ENCODE peak calls at places on chromosomes 7 and 10, in four cellular contexts. One of them, this sample, is unnamed.

GRCh38 chr10:81680374-81680773 is 194.6 kb upstream of the NRG3 start:
- DNase-seq in stimulated activated effector memory CD8-positive, alpha-beta T cell treated with anti-CD3 and anti-CD28 coated beads, Interleukin-12 subunit alpha, Interleukin-12 subunit beta, amount 100 ng/mL, for 72 hours: no peak
- DNase-seq in SK-MEL-5: no peak
- DNase-seq in heart left ventricle: no peak
- DNase-seq in this sample: no peak

GRCh38 chr10:110498982-110499795 is 1.5 kb downstream of the DUSP5 start:
- DNase-seq in stimulated activated effector memory CD8-positive, alpha-beta T cell treated with anti-CD3 and anti-CD28 coated beads, Interleukin-12 subunit alpha, Interleukin-12 subunit beta, amount 100 ng/mL, for 72 hours: no peak
- DNase-seq in SK-MEL-5: peak
- DNase-seq in heart left ventricle: peak
- DNase-seq in this sample: no peak

GRCh38 chr10:129161184-129161583 is 305.9 kb upstream of the MGMT start:
- DNase-seq in stimulated activated effector memory CD8-positive, alpha-beta T cell treated with anti-CD3 and anti-CD28 coated beads, Interleukin-12 subunit alpha, Interleukin-12 subunit beta, amount 100 ng/mL, for 72 hours: no peak
- DNase-seq in SK-MEL-5: peak
- DNase-seq in heart left ventricle: no peak
- DNase-seq in this sample: no peak

GRCh38 chr10:100788027-100788900 is 42.9 kb downstream of the PAX2 start:
- DNase-seq in stimulated activated effector memory CD8-positive, alpha-beta T cell treated with anti-CD3 and anti-CD28 coated beads, Interleukin-12 subunit alpha, Interleukin-12 subunit beta, amount 100 ng/mL, for 72 hours: no peak
- DNase-seq in SK-MEL-5: no peak
- DNase-seq in heart left ventricle: no peak
- DNase-seq in this sample: no peak

GRCh38 chr7:154212861-154213260 is 160.7 kb downstream of the DPP6 start:
- DNase-seq in stimulated activated effector memory CD8-positive, alpha-beta T cell treated with anti-CD3 and anti-CD28 coated beads, Interleukin-12 subunit alpha, Interleukin-12 subunit beta, amount 100 ng/mL, for 72 hours: no peak
- DNase-seq in SK-MEL-5: no peak
- DNase-seq in heart left ventricle: no peak
- DNase-seq in this sample: no peak

GRCh38 chr7:71752171-71752935 is 620.4 kb downstream of the GALNT17 start:
- DNase-seq in stimulated activated effector memory CD8-positive, alpha-beta T cell treated with anti-CD3 and anti-CD28 coated beads, Interleukin-12 subunit alpha, Interleukin-12 subunit beta, amount 100 ng/mL, for 72 hours: peak
- DNase-seq in SK-MEL-5: peak
- DNase-seq in heart left ventricle: peak
- DNase-seq in this sample: no peak

GRCh38 chr10:84293574-84294016 is 34.8 kb upstream of the CCSER2 start:
- DNase-seq in stimulated activated effector memory CD8-positive, alpha-beta T cell treated with anti-CD3 and anti-CD28 coated beads, Interleukin-12 subunit alpha, Interleukin-12 subunit beta, amount 100 ng/mL, for 72 hours: no peak
- DNase-seq in SK-MEL-5: no peak
- DNase-seq in heart left ventricle: no peak
- DNase-seq in this sample: no peak

GRCh38 chr10:43194861-43195260 is 56.6 kb downstream of the CSGALNACT2 start:
- DNase-seq in stimulated activated effector memory CD8-positive, alpha-beta T cell treated with anti-CD3 and anti-CD28 coated beads, Interleukin-12 subunit alpha, Interleukin-12 subunit beta, amount 100 ng/mL, for 72 hours: no peak
- DNase-seq in SK-MEL-5: no peak
- DNase-seq in heart left ventricle: no peak
- DNase-seq in this sample: no peak

GRCh38 chr7:70271617-70272081 is 673.4 kb downstream of the AUTS2 start:
- DNase-seq in stimulated activated effector memory CD8-positive, alpha-beta T cell treated with anti-CD3 and anti-CD28 coated beads, Interleukin-12 subunit alpha, Interleukin-12 subunit beta, amount 100 ng/mL, for 72 hours: no peak
- DNase-seq in SK-MEL-5: no peak
- DNase-seq in heart left ventricle: no peak
- DNase-seq in this sample: no peak

GRCh38 chr10:131758062-131758941 is 142.5 kb upstream of the PPP2R2D start:
- DNase-seq in stimulated activated effector memory CD8-positive, alpha-beta T cell treated with anti-CD3 and anti-CD28 coated beads, Interleukin-12 subunit alpha, Interleukin-12 subunit beta, amount 100 ng/mL, for 72 hours: no peak
- DNase-seq in SK-MEL-5: no peak
- DNase-seq in heart left ventricle: no peak
- DNase-seq in this sample: no peak

GRCh38 chr7:47227762-47228177 is 354.1 kb downstream of the TNS3 start:
- DNase-seq in stimulated activated effector memory CD8-positive, alpha-beta T cell treated with anti-CD3 and anti-CD28 coated beads, Interleukin-12 subunit alpha, Interleukin-12 subunit beta, amount 100 ng/mL, for 72 hours: no peak
- DNase-seq in SK-MEL-5: no peak
- DNase-seq in heart left ventricle: no peak
- DNase-seq in this sample: no peak

GRCh38 chr7:32511791-32512190 is 16.5 kb downstream of the AVL9 start:
- DNase-seq in stimulated activated effector memory CD8-positive, alpha-beta T cell treated with anti-CD3 and anti-CD28 coated beads, Interleukin-12 subunit alpha, Interleukin-12 subunit beta, amount 100 ng/mL, for 72 hours: no peak
- DNase-seq in SK-MEL-5: no peak
- DNase-seq in heart left ventricle: no peak
- DNase-seq in this sample: no peak

GRCh38 chr7:4216016-4216415 is 466.1 kb upstream of the FOXK1 start:
- DNase-seq in stimulated activated effector memory CD8-positive, alpha-beta T cell treated with anti-CD3 and anti-CD28 coated beads, Interleukin-12 subunit alpha, Interleukin-12 subunit beta, amount 100 ng/mL, for 72 hours: no peak
- DNase-seq in SK-MEL-5: peak
- DNase-seq in heart left ventricle: no peak
- DNase-seq in this sample: no peak

GRCh38 chr10:62183442-62183841 is 85.2 kb downstream of the RTKN2 start:
- DNase-seq in stimulated activated effector memory CD8-positive, alpha-beta T cell treated with anti-CD3 and anti-CD28 coated beads, Interleukin-12 subunit alpha, Interleukin-12 subunit beta, amount 100 ng/mL, for 72 hours: no peak
- DNase-seq in SK-MEL-5: no peak
- DNase-seq in heart left ventricle: no peak
- DNase-seq in this sample: no peak

GRCh38 chr7:37247881-37248280 is 200.8 kb downstream of the ELMO1 start:
- DNase-seq in stimulated activated effector memory CD8-positive, alpha-beta T cell treated with anti-CD3 and anti-CD28 coated beads, Interleukin-12 subunit alpha, Interleukin-12 subunit beta, amount 100 ng/mL, for 72 hours: no peak
- DNase-seq in SK-MEL-5: no peak
- DNase-seq in heart left ventricle: no peak
- DNase-seq in this sample: peak

GRCh38 chr7:47520408-47520807 is 61.5 kb downstream of the TNS3 start:
- DNase-seq in stimulated activated effector memory CD8-positive, alpha-beta T cell treated with anti-CD3 and anti-CD28 coated beads, Interleukin-12 subunit alpha, Interleukin-12 subunit beta, amount 100 ng/mL, for 72 hours: no peak
- DNase-seq in SK-MEL-5: no peak
- DNase-seq in heart left ventricle: peak
- DNase-seq in this sample: no peak